ENCODE peak calls at places on chromosomes 5 and 9, in seven cellular contexts. One of them, this sample, is unnamed.

GRCh38 chr9:123679330-123679987 is 250.5 kb downstream of the DENND1A start:
- DNase-seq in HepG2: peak; percentile 88
- DNase-seq in sigmoid colon: no peak
- DNase-seq in SK-N-SH: peak; percentile 59
- DNase-seq in stomach: no peak
- DNase-seq in transverse colon: peak; percentile 59
- DNase-seq in A549: no peak
- DNase-seq in this sample: no peak

GRCh38 chr5:159704160-159704559 is 212.1 kb upstream of the ADRA1B start:
- DNase-seq in sigmoid colon: no peak
- DNase-seq in transverse colon: no peak
- DNase-seq in SK-N-SH: no peak
- DNase-seq in HepG2: no peak
- DNase-seq in stomach: no peak
- DNase-seq in A549: no peak
- DNase-seq in this sample: no peak

GRCh38 chr5:142322747-142323479 is 1.9 kb downstream of the SPRY4 start:
- DNase-seq in stomach: no peak
- DNase-seq in HepG2: no peak
- DNase-seq in transverse colon: no peak
- DNase-seq in sigmoid colon: peak; percentile 76
- DNase-seq in A549: no peak
- DNase-seq in SK-N-SH: no peak
- DNase-seq in this sample: peak; percentile 56

GRCh38 chr9:129333613-129333960 is 155.5 kb upstream of the IER5L start:
- DNase-seq in SK-N-SH: no peak
- DNase-seq in stomach: no peak
- DNase-seq in HepG2: peak; percentile 31
- DNase-seq in A549: peak; percentile 72
- DNase-seq in sigmoid colon: no peak
- DNase-seq in transverse colon: no peak
- DNase-seq in this sample: no peak

GRCh38 chr5:139908749-139909148 is 113.1 kb downstream of the PSD2 start:
- DNase-seq in A549: no peak
- DNase-seq in HepG2: no peak
- DNase-seq in sigmoid colon: peak; percentile 63
- DNase-seq in transverse colon: no peak
- DNase-seq in SK-N-SH: peak; percentile 50
- DNase-seq in stomach: peak; percentile 13
- DNase-seq in this sample: no peak

GRCh38 chr9:107827304-107827703 is 337.7 kb upstream of the KLF4 start:
- DNase-seq in A549: no peak
- DNase-seq in HepG2: no peak
- DNase-seq in stomach: no peak
- DNase-seq in sigmoid colon: no peak
- DNase-seq in transverse colon: no peak
- DNase-seq in SK-N-SH: no peak
- DNase-seq in this sample: no peak

GRCh38 chr5:8508196-8508595 is 639.2 kb downstream of the MTRR start:
- DNase-seq in SK-N-SH: no peak
- DNase-seq in stomach: no peak
- DNase-seq in A549: no peak
- DNase-seq in transverse colon: no peak
- DNase-seq in sigmoid colon: no peak
- DNase-seq in HepG2: no peak
- DNase-seq in this sample: no peak

GRCh38 chr5:168724227-168724626 is 145.1 kb upstream of the PANK3 start:
- DNase-seq in sigmoid colon: no peak
- DNase-seq in stomach: no peak
- DNase-seq in A549: no peak
- DNase-seq in HepG2: no peak
- DNase-seq in transverse colon: no peak
- DNase-seq in SK-N-SH: no peak
- DNase-seq in this sample: no peak

GRCh38 chr9:136304456-136304855 is 562 bp upstream of the CCDC187 start:
- DNase-seq in transverse colon: no peak
- DNase-seq in stomach: no peak
- DNase-seq in HepG2: no peak
- DNase-seq in A549: no peak
- DNase-seq in SK-N-SH: no peak
- DNase-seq in sigmoid colon: no peak
- DNase-seq in this sample: no peak

GRCh38 chr5:161138751-161139455 is 286.9 kb upstream of the ATP10B start:
- DNase-seq in transverse colon: no peak
- DNase-seq in sigmoid colon: no peak
- DNase-seq in A549: no peak
- DNase-seq in SK-N-SH: no peak
- DNase-seq in HepG2: no peak
- DNase-seq in stomach: no peak
- DNase-seq in this sample: no peak

GRCh38 chr9:108844856-108845255 is 10.9 kb downstream of the ACTL7B start:
- DNase-seq in transverse colon: no peak
- DNase-seq in HepG2: no peak
- DNase-seq in stomach: no peak
- DNase-seq in sigmoid colon: no peak
- DNase-seq in A549: no peak
- DNase-seq in SK-N-SH: no peak
- DNase-seq in this sample: no peak

GRCh38 chr9:93166699-93167098 is 17.2 kb upstream of the WNK2 start:
- DNase-seq in stomach: no peak
- DNase-seq in SK-N-SH: no peak
- DNase-seq in sigmoid colon: no peak
- DNase-seq in A549: no peak
- DNase-seq in HepG2: no peak
- DNase-seq in transverse colon: peak; percentile 33
- DNase-seq in this sample: no peak

GRCh38 chr5:191036-191948 is at the start of gene LRRC14B:
- DNase-seq in sigmoid colon: peak; percentile 87
- DNase-seq in HepG2: no peak
- DNase-seq in A549: no peak
- DNase-seq in transverse colon: peak; percentile 44
- DNase-seq in SK-N-SH: no peak
- DNase-seq in stomach: peak; percentile 90
- DNase-seq in this sample: no peak

GRCh38 chr9:83034587-83034986 is 28.4 kb downstream of the RASEF start:
- DNase-seq in transverse colon: no peak
- DNase-seq in stomach: no peak
- DNase-seq in HepG2: no peak
- DNase-seq in sigmoid colon: no peak
- DNase-seq in SK-N-SH: no peak
- DNase-seq in A549: no peak
- DNase-seq in this sample: no peak

GRCh38 chr9:86801246-86801645 is 146.1 kb downstream of the GAS1 start:
- DNase-seq in HepG2: no peak
- DNase-seq in SK-N-SH: no peak
- DNase-seq in A549: no peak
- DNase-seq in sigmoid colon: no peak
- DNase-seq in stomach: no peak
- DNase-seq in transverse colon: no peak
- DNase-seq in this sample: no peak

GRCh38 chr5:148471379-148471778 is 87.6 kb downstream of the FBXO38 start:
- DNase-seq in A549: no peak
- DNase-seq in SK-N-SH: no peak
- DNase-seq in HepG2: no peak
- DNase-seq in transverse colon: no peak
- DNase-seq in stomach: no peak
- DNase-seq in sigmoid colon: no peak
- DNase-seq in this sample: no peak

GRCh38 chr9:108609227-108609894 is 246.4 kb downstream of the ACTL7B start:
- DNase-seq in sigmoid colon: no peak
- DNase-seq in A549: no peak
- DNase-seq in SK-N-SH: no peak
- DNase-seq in transverse colon: no peak
- DNase-seq in stomach: no peak
- DNase-seq in HepG2: no peak
- DNase-seq in this sample: no peak

GRCh38 chr5:1789838-1790462 is 9.7 kb downstream of the MRPL36 start:
- DNase-seq in SK-N-SH: no peak
- DNase-seq in HepG2: no peak
- DNase-seq in transverse colon: no peak
- DNase-seq in stomach: no peak
- DNase-seq in A549: no peak
- DNase-seq in sigmoid colon: peak; percentile 46
- DNase-seq in this sample: no peak

GRCh38 chr5:132751444-132751843 is 4.2 kb downstream of the CCNI2 start:
- DNase-seq in SK-N-SH: no peak
- DNase-seq in sigmoid colon: peak; percentile 84
- DNase-seq in A549: no peak
- DNase-seq in stomach: no peak
- DNase-seq in transverse colon: peak; percentile 10
- DNase-seq in HepG2: no peak
- DNase-seq in this sample: peak; percentile 54

GRCh38 chr5:104932431-104932830 is 1369.8 kb upstream of the NUDT12 start:
- DNase-seq in SK-N-SH: no peak
- DNase-seq in transverse colon: no peak
- DNase-seq in stomach: no peak
- DNase-seq in A549: no peak
- DNase-seq in HepG2: no peak
- DNase-seq in sigmoid colon: no peak
- DNase-seq in this sample: no peak

GRCh38 chr9:85142461-85143401 is 473.2 kb downstream of the NTRK2 start:
- DNase-seq in sigmoid colon: no peak
- DNase-seq in transverse colon: peak; percentile 29
- DNase-seq in stomach: no peak
- DNase-seq in SK-N-SH: peak; percentile 20
- DNase-seq in A549: peak; percentile 3
- DNase-seq in HepG2: peak; percentile 7
- DNase-seq in this sample: peak; percentile 42

GRCh38 chr5:78345485-78345884 is 14.9 kb upstream of the SCAMP1 start:
- DNase-seq in stomach: no peak
- DNase-seq in transverse colon: no peak
- DNase-seq in SK-N-SH: no peak
- DNase-seq in HepG2: no peak
- DNase-seq in sigmoid colon: no peak
- DNase-seq in A549: no peak
- DNase-seq in this sample: no peak

GRCh38 chr5:36369092-36369737 is 67.5 kb upstream of the RANBP3L start:
- DNase-seq in stomach: no peak
- DNase-seq in SK-N-SH: no peak
- DNase-seq in A549: no peak
- DNase-seq in transverse colon: no peak
- DNase-seq in HepG2: no peak
- DNase-seq in sigmoid colon: no peak
- DNase-seq in this sample: no peak

GRCh38 chr5:72600401-72600981 is 93.3 kb upstream of the ZNF366 start:
- DNase-seq in sigmoid colon: no peak
- DNase-seq in A549: peak; percentile 80
- DNase-seq in HepG2: no peak
- DNase-seq in transverse colon: peak; percentile 24
- DNase-seq in SK-N-SH: no peak
- DNase-seq in stomach: no peak
- DNase-seq in this sample: no peak

GRCh38 chr9:75198436-75198835 is 110.1 kb downstream of the OSTF1 start:
- DNase-seq in SK-N-SH: peak; percentile 12
- DNase-seq in stomach: no peak
- DNase-seq in HepG2: no peak
- DNase-seq in sigmoid colon: no peak
- DNase-seq in A549: no peak
- DNase-seq in transverse colon: no peak
- DNase-seq in this sample: no peak
- TF ChIP-seq CTCF in SK-N-SH: peak; percentile 26
- TF ChIP-seq CTCF in stomach: no peak
- TF ChIP-seq CTCF in HepG2: peak; percentile 63
- TF ChIP-seq CTCF in sigmoid colon: no peak
- TF ChIP-seq CTCF in A549: no peak
- TF ChIP-seq CTCF in transverse colon: no peak
- TF ChIP-seq CTCF in this sample: no peak

GRCh38 chr9:128292009-128292408 is 15.9 kb downstream of the SWI5 start:
- DNase-seq in A549: no peak
- DNase-seq in stomach: no peak
- DNase-seq in sigmoid colon: no peak
- DNase-seq in HepG2: no peak
- DNase-seq in SK-N-SH: no peak
- DNase-seq in transverse colon: no peak
- DNase-seq in this sample: no peak
- TF ChIP-seq EP300 in A549: no peak
- TF ChIP-seq EP300 in stomach: no peak
- TF ChIP-seq EP300 in sigmoid colon: no peak
- TF ChIP-seq EP300 in HepG2: no peak
- TF ChIP-seq EP300 in SK-N-SH: no peak
- TF ChIP-seq EP300 in transverse colon: no peak
- TF ChIP-seq EP300 in this sample: no peak

DNA sequence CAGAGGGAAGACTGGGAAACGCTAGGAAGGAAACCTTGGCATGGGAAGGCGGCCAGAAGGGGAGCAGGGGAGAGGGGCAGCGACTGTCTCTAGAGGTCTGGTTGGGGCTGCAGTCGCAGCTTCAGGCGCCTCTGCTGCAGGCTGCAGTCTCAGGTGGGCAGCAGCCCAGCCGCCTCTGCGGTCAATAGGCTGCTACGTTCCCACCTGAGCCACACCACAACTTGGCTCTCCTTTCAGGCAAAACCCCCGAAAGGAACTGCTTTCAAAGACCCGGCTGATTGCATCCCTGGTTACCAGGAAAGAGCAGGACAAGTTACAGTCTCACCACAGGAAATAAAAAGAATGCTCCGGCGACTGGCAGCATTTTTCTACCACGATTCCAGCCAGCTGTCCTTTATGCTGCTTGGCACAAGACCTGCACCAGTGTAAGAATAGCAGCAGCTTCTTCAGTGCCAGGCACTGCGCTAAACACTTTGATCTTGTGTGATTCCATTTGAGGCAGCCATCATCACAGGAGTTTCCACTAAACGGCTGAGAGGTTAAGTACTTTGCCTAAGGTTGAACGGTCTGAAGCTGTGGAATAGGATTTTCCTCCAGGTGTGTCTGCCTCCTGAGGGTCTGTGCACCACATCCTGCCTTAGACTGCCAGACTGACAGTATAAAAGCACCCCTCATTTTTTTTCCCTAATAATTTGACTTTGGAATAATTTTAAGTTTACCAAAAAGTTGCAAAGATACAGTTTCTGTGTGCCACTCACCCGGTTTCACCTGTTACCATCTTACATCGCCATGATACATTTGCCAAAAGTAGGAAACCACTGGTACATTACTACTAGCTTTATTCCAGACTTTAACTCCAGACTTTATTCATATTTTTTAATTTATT is 7.5 kb downstream of the RPS14 start:
- DNase-seq in stomach: no peak
- DNase-seq in A549: no peak
- DNase-seq in sigmoid colon: no peak
- DNase-seq in SK-N-SH: no peak
- DNase-seq in HepG2: no peak
- DNase-seq in transverse colon: no peak
- DNase-seq in this sample: no peak
- H3K27ac ChIP-seq in stomach: no peak overlapping the region
- H3K27ac ChIP-seq in A549: no peak overlapping the region
- H3K27ac ChIP-seq in sigmoid colon: peak overlapping the region; percentile 19
- H3K27ac ChIP-seq in SK-N-SH: no peak overlapping the region
- H3K27ac ChIP-seq in HepG2: no peak overlapping the region
- H3K27ac ChIP-seq in transverse colon: no peak overlapping the region
- H3K27ac ChIP-seq in this sample: peak overlapping the region; percentile 28

DNA sequence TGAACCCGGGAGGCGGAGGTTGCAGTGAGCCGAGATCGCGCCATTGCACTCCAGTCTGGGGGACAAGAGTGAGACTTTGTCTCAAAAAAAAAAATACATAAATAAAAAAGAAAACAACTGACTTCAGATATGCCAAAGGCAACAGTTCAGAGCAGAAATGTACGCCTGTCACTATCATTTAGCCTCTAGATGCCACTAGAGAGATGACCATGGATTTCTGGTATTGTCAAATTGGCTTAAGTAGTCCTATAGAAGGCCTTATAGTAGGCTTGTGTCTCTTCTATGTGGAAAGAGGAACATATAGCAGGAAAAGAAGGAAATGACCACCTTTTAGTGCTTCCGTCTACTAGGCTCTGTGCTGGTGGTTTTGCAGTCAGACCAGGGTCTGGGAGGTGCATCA is 17.3 kb downstream of the AGXT2 start:
- DNase-seq in stomach: no peak
- DNase-seq in SK-N-SH: no peak
- DNase-seq in sigmoid colon: no peak
- DNase-seq in transverse colon: no peak
- DNase-seq in A549: no peak
- DNase-seq in HepG2: no peak
- DNase-seq in this sample: no peak
- TF ChIP-seq CTCF in stomach: no peak
- TF ChIP-seq CTCF in SK-N-SH: no peak
- TF ChIP-seq CTCF in sigmoid colon: no peak
- TF ChIP-seq CTCF in transverse colon: no peak
- TF ChIP-seq CTCF in A549: no peak
- TF ChIP-seq CTCF in HepG2: peak; percentile 36
- TF ChIP-seq CTCF in this sample: no peak